ENCODE peak calls at places on chromosome 1, in eight cellular contexts. F is activated T-cell treated with anti-CD3 and anti-CD28 coated beads for 1 hour; S is stimulated activated effector memory CD8-positive, alpha-beta T cell treated with anti-CD3 and anti-CD28 coated beads, Interleukin-12 subunit alpha, Interleukin-12 subunit beta, amount 100 ng/mL, for 72 hours; L is cardiac fibroblast; A is CD4-positive, alpha-beta T cell; H is fibroblast of the conjunctiva; K is neural progenitor cell; V is left ventricle myocardium inferior. N is an unnamed sample.

GRCh38 chr1:19165501-19165900 is 44.6 kb downstream of the UBR4 start:
- DNase-seq in F (no peak), S (no peak), L (no peak), A (no peak), H (no peak), K (no peak), V (no peak), N (no peak)

GRCh38 chr1:228337031-228337564 is 69.5 kb downstream of the TRIM11 start:
- DNase-seq in F (no peak), S (no peak), L (no peak), A (no peak), H (no peak), K (no peak), V (peak), N (no peak)

GRCh38 chr1:26047278-26047874 is 1.5 kb upstream of the SLC30A2 start:
- DNase-seq in F (no peak), S (no peak), L (no peak), A (no peak), H (no peak), K (no peak), V (no peak), N (no peak)

GRCh38 chr1:7149080-7149838 is 364.0 kb downstream of the CAMTA1 start:
- DNase-seq in F (no peak), S (no peak), L (peak), A (no peak), H (no peak), K (peak), V (peak), N (no peak)

GRCh38 chr1:56448937-56449336 is 130.4 kb downstream of the PLPP3 start:
- DNase-seq in F (no peak), S (no peak), L (peak), A (no peak), H (no peak), K (no peak), V (no peak), N (no peak)

GRCh38 chr1:154429118-154429517 is 24.0 kb downstream of the IL6R start:
- DNase-seq in F (no peak), S (no peak), L (no peak), A (no peak), H (no peak), K (no peak), V (no peak), N (no peak)

GRCh38 chr1:68230901-68231626 is 1.3 kb downstream of the WLS start:
- DNase-seq in F (no peak), S (no peak), L (no peak), A (no peak), H (no peak), K (peak), V (peak), N (no peak)

GRCh38 chr1:6832789-6833188 is 47.5 kb downstream of the CAMTA1 start:
- DNase-seq in F (no peak), S (no peak), L (no peak), A (no peak), H (no peak), K (no peak), V (no peak), N (no peak)

GRCh38 chr1:85027242-85027983 is 20.9 kb downstream of the MCOLN3 start:
- DNase-seq in F (no peak), S (peak), L (peak), A (no peak), H (no peak), K (peak), V (no peak), N (peak)

GRCh38 chr1:31497601-31498000 is 78.7 kb upstream of the TINAGL1 start:
- DNase-seq in F (no peak), S (no peak), L (peak), A (no peak), H (no peak), K (no peak), V (no peak), N (no peak)

GRCh38 chr1:66725885-66726665 is 26.2 kb upstream of the DYNLT5 start:
- DNase-seq in F (peak), S (peak), L (peak), A (peak), H (peak), K (peak), V (peak), N (peak)

N was measured in AG09319.